ENCODE peak calls at places on chromosomes 1 and 21, in seven cellular contexts. N is neuronal stem cell, H is mesenchymal stem cell, S is IMR-90, X is mesendoderm, Y is trophoblast cell, D is H1. O is an unnamed sample.

GRCh38 chr1:3541465-3541864 is 69.8 kb downstream of the MEGF6 start:
- DNase-seq in Y (peak), N (no peak), S (no peak), X (no peak), D (no peak), H (no peak), O (no peak)

GRCh38 chr1:243723458-243724043 is 126.5 kb downstream of the AKT3 start:
- DNase-seq in H (peak), Y (peak), D (no peak), N (no peak), S (no peak), X (no peak), O (no peak)

GRCh38 chr1:17314491-17314971 is 6.5 kb downstream of the PADI4 start:
- DNase-seq in D (no peak), Y (no peak), S (no peak), N (no peak), H (no peak), X (peak), O (no peak)

GRCh38 chr1:37808369-37809319 is 636 bp upstream of the YRDC start:
- DNase-seq in X (peak), S (peak), H (peak), D (no peak), Y (peak), N (peak), O (peak)

GRCh38 chr1:57470028-57470427 is 46.2 kb upstream of the DAB1 start:
- DNase-seq in Y (no peak), X (peak), N (no peak), H (no peak), S (peak), D (no peak), O (no peak)

GRCh38 chr21:41112740-41113692 is 54.9 kb upstream of the BACE2 start:
- DNase-seq in Y (peak), H (no peak), X (peak), D (no peak), S (peak), N (peak), O (peak)

GRCh38 chr1:182330303-182330702 is 61.3 kb downstream of the GLUL start:
- DNase-seq in S (no peak), N (no peak), X (no peak), H (no peak), Y (peak), D (no peak), O (no peak)

GRCh38 chr1:16921391-16922185 is at the start of gene CROCC:
- DNase-seq in H (peak), D (peak), N (peak), Y (no peak), X (peak), S (no peak), O (peak)

GRCh38 chr1:204870165-204870912 is at the start of gene NFASC:
- DNase-seq in Y (no peak), N (no peak), D (no peak), H (no peak), S (no peak), X (no peak), O (no peak)

GRCh38 chr21:42261832-42262200 is 42.9 kb downstream of the ABCG1 start:
- DNase-seq in H (no peak), Y (no peak), X (no peak), S (no peak), D (no peak), N (no peak), O (no peak)

GRCh38 chr1:183165456-183165855 is 20.6 kb upstream of the LAMC2 start:
- DNase-seq in Y (no peak), H (no peak), X (peak), N (no peak), D (no peak), S (no peak), O (no peak)

GRCh38 chr1:54965624-54966340 is 14.6 kb upstream of the TMEM61 start:
- DNase-seq in H (peak), X (no peak), N (no peak), D (no peak), S (peak), Y (no peak), O (no peak)

GRCh38 chr1:226047495-226047894 is 15.0 kb upstream of the H3-3A start:
- DNase-seq in Y (no peak), H (no peak), D (no peak), N (no peak), X (no peak), S (peak), O (no peak)

GRCh38 chr1:42958488-42959317 is at the start of gene SLC2A1:
- DNase-seq in H (peak), S (peak), X (peak), N (peak), Y (peak), D (peak), O (peak)

GRCh38 chr1:25524568-25525359 is 18.6 kb upstream of the LDLRAP1 start:
- DNase-seq in Y (no peak), N (no peak), H (no peak), S (no peak), X (no peak), D (no peak), O (no peak)

GRCh38 chr1:17587693-17588047 is 48.2 kb downstream of the ARHGEF10L start:
- DNase-seq in D (no peak), S (peak), N (no peak), Y (peak), X (peak), H (peak), O (peak)

GRCh38 chr1:203271018-203271743 is 34.1 kb upstream of the BTG2 start:
- DNase-seq in H (peak), S (peak), D (no peak), X (peak), N (no peak), Y (peak), O (peak)

GRCh38 chr1:242828828-242829227 is 304.3 kb upstream of the PLD5 start:
- DNase-seq in S (no peak), H (no peak), Y (no peak), X (no peak), D (peak), N (peak), O (peak)

GRCh38 chr1:168743001-168743400 is 14.0 kb upstream of the DPT start:
- DNase-seq in S (no peak), X (no peak), H (no peak), N (no peak), D (no peak), Y (no peak), O (no peak)

GRCh38 chr1:225469051-225469450 is 41.2 kb upstream of the LBR start:
- DNase-seq in X (no peak), Y (no peak), S (no peak), N (no peak), D (no peak), H (no peak), O (peak)

GRCh38 chr1:161486806-161487482 is 18.3 kb upstream of the FCGR2A start:
- DNase-seq in N (peak), D (no peak), Y (peak), H (peak), X (peak), S (peak), O (no peak)

GRCh38 chr21:28961927-28962326 is 30.8 kb downstream of the LTN1 start:
- DNase-seq in X (no peak), Y (no peak), H (no peak), N (no peak), S (no peak), D (no peak), O (no peak)

GRCh38 chr21:27743971-27744564 is 777.2 kb upstream of the ADAMTS5 start:
- DNase-seq in N (no peak), D (no peak), X (no peak), Y (no peak), S (no peak), H (no peak), O (no peak)

GRCh38 chr1:205585835-205586785 is 45.7 kb downstream of the ELK4 start:
- DNase-seq in D (no peak), Y (no peak), N (no peak), S (no peak), H (no peak), X (no peak), O (peak)

GRCh38 chr1:82625562-82625961 is 824.8 kb downstream of the ADGRL2 start:
- DNase-seq in D (no peak), Y (no peak), X (peak), N (peak), S (no peak), H (peak), O (no peak)

GRCh38 chr1:43007377-43008105 is 48.9 kb upstream of the SLC2A1 start:
- DNase-seq in S (no peak), H (no peak), N (peak), D (no peak), X (peak), Y (peak), O (peak)

GRCh38 chr1:234296481-234296880 is 76.8 kb upstream of the COA6 start:
- DNase-seq in H (no peak), Y (no peak), D (no peak), N (no peak), X (no peak), S (no peak), O (no peak)
- H2AK5ac ChIP-seq in H (no peak), Y (no peak), D (no peak), N (no peak), X (no peak), S (no peak), O (no peak)

GRCh38 chr1:20665736-20666135 is 4.6 kb upstream of the DDOST start:
- DNase-seq in X (no peak), S (no peak), H (no peak), N (no peak), D (no peak), Y (no peak), O (no peak)

GRCh38 chr1:20663969-20664715 is 3.0 kb upstream of the DDOST start:
- DNase-seq in N (no peak), S (no peak), D (no peak), Y (no peak), H (no peak), X (no peak), O (no peak)

GRCh38 chr1:20668581-20668980 is 7.4 kb upstream of the DDOST start:
- DNase-seq in D (no peak), S (no peak), X (no peak), N (no peak), H (no peak), Y (no peak), O (no peak)

GRCh38 chr1:20666804-20667203 is 5.6 kb upstream of the DDOST start:
- DNase-seq in X (peak), H (peak), N (no peak), Y (no peak), S (peak), D (no peak), O (no peak)

DNA sequence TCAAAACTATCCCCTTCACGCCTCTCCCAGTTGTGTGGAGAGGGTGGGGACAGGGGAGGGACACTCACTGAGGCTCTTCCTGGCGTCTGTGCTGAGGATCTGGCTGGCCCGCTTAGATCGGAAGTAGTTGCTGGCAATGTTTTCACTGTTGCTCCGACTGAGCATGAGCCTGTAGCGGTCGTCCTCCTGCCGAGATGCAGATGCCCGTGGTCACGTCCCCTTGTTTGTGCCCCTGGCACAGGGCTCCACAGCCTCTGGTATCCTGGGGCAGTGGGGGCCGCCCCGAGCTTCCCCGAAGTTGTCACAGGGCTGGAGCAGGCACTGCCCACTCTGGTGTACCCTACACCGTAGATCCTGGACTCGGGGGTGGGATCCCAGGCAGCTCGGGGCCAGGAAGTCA is 5.0 kb upstream of the DDOST start:
- DNase-seq in H (no peak), D (no peak), N (no peak), S (no peak), X (no peak), Y (no peak), O (no peak)
- H3K27ac ChIP-seq in H (no peak), D (no peak), N (no peak), S (no peak), X (no peak), Y (no peak), O (no peak)

DNA sequence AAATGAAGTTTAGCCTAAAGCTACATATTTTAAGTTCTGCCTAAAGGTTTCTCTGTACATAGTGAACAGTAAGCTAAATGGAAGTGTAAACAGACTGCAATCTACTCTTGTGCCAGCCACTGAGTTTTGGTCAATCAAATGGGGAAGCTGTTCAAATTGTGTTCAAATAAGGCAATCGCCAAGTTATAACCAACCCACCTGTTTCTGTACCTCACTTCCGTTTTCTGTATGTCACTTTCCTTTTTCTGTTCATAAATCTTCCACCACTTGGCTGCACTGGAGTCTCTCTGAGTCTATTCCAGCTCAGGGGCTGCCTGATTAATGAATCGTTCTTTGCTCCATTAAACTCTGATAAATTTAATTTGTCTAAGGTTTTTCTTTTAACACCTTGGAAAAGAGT is 10.8 kb upstream of the THEM4 start:
- DNase-seq in S (no peak), X (no peak), N (no peak), Y (no peak), H (no peak), D (no peak), O (no peak)
- H2AK5ac ChIP-seq in S (no peak), X (no peak), N (no peak), Y (no peak), H (no peak), D (no peak), O (no peak)

GRCh38 chr1:166852918-166853317 is 13.6 kb downstream of the POGK start:
- DNase-seq in D (no peak), Y (no peak), H (no peak), X (no peak), S (no peak), N (no peak), O (no peak)

GRCh38 chr1:166857995-166858394 is 18.1 kb downstream of the TADA1 start:
- DNase-seq in H (no peak), D (no peak), S (no peak), Y (no peak), N (no peak), X (no peak), O (no peak)

GRCh38 chr1:166855558-166855957 is 16.3 kb downstream of the POGK start:
- DNase-seq in S (no peak), N (no peak), Y (no peak), H (no peak), D (no peak), X (no peak), O (no peak)

GRCh38 chr1:166859597-166859996 is 16.5 kb downstream of the TADA1 start:
- DNase-seq in S (no peak), D (no peak), Y (no peak), H (no peak), N (no peak), X (peak), O (no peak)

GRCh38 chr1:166858726-166859419 is 17.2 kb downstream of the TADA1 start:
- DNase-seq in Y (no peak), S (no peak), N (no peak), X (no peak), H (no peak), D (no peak), O (no peak)
- H3K27ac ChIP-seq in Y (no peak), S (no peak), N (peak), X (no peak), H (no peak), D (no peak), O (no peak)

GRCh38 chr1:230587056-230587455 is 55.2 kb upstream of the COG2 start:
- DNase-seq in N (no peak), H (no peak), X (no peak), Y (no peak), D (no peak), S (no peak), O (no peak)
- H2AK5ac ChIP-seq in N (no peak), H (no peak), X (no peak), Y (no peak), D (no peak), S (no peak), O (no peak)

GRCh38 chr1:13799502-13800283 is 99.7 kb downstream of the PRDM2 start:
- DNase-seq in D (no peak), X (no peak), S (no peak), N (no peak), Y (peak), H (no peak), O (no peak)
- H3K27ac ChIP-seq in D (no peak), X (no peak), S (no peak), N (no peak), Y (no peak), H (no peak), O (no peak)

DNA sequence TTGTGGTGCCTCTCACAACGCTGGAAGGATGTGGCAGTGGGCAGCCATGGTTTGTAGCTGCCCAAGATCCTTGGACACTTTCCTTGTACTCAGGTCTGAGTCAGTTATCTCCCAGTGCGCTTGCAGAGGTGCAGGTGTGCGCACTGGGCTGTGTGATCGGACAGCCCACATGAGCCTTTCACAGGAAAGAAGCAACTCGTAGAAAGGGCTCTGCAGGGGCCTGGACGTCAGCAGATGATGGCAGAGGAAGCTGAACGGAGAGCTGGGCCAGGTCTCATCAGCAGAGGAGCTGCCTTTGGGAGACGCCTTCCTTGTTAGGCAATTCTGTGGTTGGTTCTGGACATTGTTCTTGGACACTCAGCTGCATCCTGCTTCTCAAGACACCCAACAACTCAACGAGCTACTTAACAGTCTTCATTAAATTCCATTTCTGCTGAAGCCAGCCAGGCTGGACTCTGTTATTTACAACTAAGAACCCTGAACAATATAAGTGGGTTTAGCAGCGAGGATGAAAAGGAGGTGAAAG is 7.5 kb upstream of the PROK1 start:
- DNase-seq in Y (no peak), S (no peak), N (no peak), D (no peak), X (no peak), H (peak), O (no peak)
- H2AK5ac ChIP-seq in Y (no peak), S (no peak), N (no peak), D (no peak), X (no peak), H (no peak), O (no peak)

O was measured in H9.